ENCODE peak calls at places on chromosomes 2 and 18, in eight cellular contexts. P is suprapubic skin, M is sigmoid colon, H is GM12892, J is K562, O is transverse colon, V is stomach, E is spleen. A is an unnamed sample.

GRCh38 chr2:65025453-65026128 is 30.6 kb upstream of the CEP68 start:
- DNase-seq in H (no peak), V (no peak), E (no peak), M (no peak), P (no peak), O (no peak), J (no peak), A (no peak)

GRCh38 chr18:49499046-49499637 is 12.1 kb upstream of the C18orf32 start:
- DNase-seq in M (no peak), H (no peak), J (no peak), V (no peak), P (no peak), O (no peak), E (no peak), A (no peak)

GRCh38 chr18:49510393-49511115 is 23.5 kb upstream of the C18orf32 start:
- DNase-seq in H (peak), O (peak), J (peak), P (no peak), E (no peak), M (no peak), V (peak), A (peak)

GRCh38 chr2:176753752-176754474 is 458.7 kb upstream of the HNRNPA3 start:
- DNase-seq in O (no peak), E (no peak), M (no peak), H (no peak), P (peak), J (no peak), V (no peak), A (no peak)

GRCh38 chr2:197803033-197803444 is 1.4 kb upstream of the PLCL1 start:
- DNase-seq in J (peak), H (no peak), O (no peak), E (no peak), V (no peak), P (no peak), M (no peak), A (peak)

GRCh38 chr18:35432565-35433001 is 55.4 kb upstream of the ZNF396 start:
- DNase-seq in J (no peak), E (no peak), H (no peak), P (no peak), V (no peak), O (no peak), M (no peak), A (no peak)

GRCh38 chr2:133026536-133027177 is 356.7 kb upstream of the LYPD1 start:
- DNase-seq in H (no peak), P (no peak), V (no peak), J (no peak), M (no peak), O (no peak), E (no peak), A (no peak)

GRCh38 chr2:98436734-98437133 is 7.9 kb upstream of the INPP4A start:
- DNase-seq in P (no peak), O (no peak), M (no peak), V (no peak), H (no peak), J (no peak), E (no peak), A (no peak)

GRCh38 chr2:33033524-33034150 is 86.9 kb downstream of the LTBP1 start:
- DNase-seq in O (no peak), H (no peak), M (no peak), E (no peak), P (no peak), V (no peak), J (no peak), A (no peak)

DNA sequence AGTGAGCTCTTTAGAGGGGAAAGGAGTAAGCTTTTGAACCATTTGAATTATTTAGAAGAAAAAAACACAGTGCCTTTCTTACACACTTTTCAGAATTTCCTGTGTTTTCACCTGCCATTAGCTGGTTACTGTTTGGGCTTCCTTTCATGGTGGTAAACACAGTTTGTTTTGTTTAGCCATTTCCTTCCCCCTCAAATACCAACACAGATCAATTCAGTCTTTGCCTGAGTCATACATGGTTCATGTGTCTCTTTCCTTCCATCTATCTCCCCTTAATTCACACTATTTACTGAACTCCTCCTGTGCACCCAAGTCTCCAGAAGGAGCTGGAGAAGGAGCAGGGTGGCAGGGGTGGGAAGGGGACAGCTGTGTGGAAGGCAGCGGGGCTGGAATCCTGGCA is 45.0 kb downstream of the TCF7L1 start:
- DNase-seq in J (no peak), V (no peak), H (no peak), E (no peak), M (no peak), P (no peak), O (no peak), A (no peak)
- TF ChIP-seq POLR2AphosphoS5 in J (no peak), V (no peak), H (no peak), E (no peak), M (no peak), P (no peak), O (no peak), A (no peak)

DNA sequence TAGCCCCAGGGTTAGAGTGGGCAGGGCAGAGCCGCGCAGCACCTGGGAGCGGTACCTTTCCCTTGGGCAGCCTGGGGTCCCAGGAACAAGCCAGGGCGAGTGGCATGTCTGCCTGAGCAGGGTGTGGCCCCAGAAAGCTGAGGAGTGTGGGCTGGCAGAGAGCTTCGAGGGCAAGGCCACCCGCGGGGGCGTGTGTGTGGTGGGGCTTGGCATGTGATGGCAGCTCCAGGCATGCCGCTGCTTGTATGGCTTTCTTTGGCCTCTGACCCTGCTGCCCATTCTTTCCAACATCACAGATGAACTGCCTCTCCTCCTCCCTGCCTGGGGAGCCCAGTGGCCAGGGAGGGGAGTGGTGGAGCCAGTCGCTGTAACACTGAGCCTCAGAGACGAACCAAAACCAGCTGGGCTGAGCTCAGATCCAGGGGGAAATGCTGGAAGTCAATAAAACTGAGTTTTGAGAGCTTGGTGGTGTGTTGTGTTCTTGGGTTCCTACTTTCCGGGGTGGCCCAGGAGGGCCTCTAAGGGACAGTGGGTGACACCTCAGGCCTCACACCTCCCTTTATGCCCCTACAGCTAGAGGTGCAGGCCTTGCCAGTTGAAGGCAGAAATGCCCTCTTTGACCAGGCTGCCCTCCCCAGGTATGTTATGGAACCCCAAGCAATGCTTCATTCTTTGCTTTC is 7.4 kb downstream of the DNAJB2 start:
- DNase-seq in M (peak), H (no peak), V (no peak), J (no peak), P (no peak), E (peak), O (no peak), A (no peak)
- TF ChIP-seq POLR2A in M (no peak), H (no peak), V (no peak), J (no peak), P (no peak), E (no peak), O (no peak), A (no peak)

DNA sequence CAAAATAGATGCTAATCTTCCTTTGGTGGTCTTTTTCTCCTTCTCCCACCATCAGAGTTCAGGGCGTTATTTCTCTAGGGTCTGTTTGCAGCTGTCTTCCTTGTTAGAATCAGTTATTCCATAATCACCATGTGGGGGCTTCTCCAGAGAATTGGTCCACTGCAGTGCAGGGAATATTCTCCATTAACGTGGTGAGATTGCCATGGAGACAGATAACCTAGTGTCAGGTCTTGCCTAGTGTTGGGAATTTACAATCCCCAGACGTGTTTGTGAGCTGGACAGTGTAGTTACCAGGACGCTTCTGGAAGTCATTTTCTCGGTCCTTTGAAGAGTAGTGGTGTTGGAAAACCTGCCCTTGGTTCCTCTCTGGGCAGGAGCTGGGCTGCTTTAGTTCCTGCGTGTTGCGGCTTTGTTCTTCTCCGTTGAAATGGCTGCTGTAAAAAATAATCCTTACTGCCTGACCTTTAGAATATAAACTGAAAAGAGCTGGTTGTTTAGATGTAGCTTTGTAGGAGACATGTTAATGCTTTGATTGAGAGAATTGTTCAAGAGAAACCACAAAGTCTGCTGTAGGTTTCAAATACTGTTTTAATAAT is 68.8 kb upstream of the LYPD6B start:
- DNase-seq in H (no peak), P (no peak), E (no peak), O (no peak), M (no peak), V (no peak), J (no peak), A (no peak)
- TF ChIP-seq POLR2AphosphoS5 in H (no peak), P (no peak), E (no peak), O (no peak), M (no peak), V (no peak), J (no peak), A (no peak)

DNA sequence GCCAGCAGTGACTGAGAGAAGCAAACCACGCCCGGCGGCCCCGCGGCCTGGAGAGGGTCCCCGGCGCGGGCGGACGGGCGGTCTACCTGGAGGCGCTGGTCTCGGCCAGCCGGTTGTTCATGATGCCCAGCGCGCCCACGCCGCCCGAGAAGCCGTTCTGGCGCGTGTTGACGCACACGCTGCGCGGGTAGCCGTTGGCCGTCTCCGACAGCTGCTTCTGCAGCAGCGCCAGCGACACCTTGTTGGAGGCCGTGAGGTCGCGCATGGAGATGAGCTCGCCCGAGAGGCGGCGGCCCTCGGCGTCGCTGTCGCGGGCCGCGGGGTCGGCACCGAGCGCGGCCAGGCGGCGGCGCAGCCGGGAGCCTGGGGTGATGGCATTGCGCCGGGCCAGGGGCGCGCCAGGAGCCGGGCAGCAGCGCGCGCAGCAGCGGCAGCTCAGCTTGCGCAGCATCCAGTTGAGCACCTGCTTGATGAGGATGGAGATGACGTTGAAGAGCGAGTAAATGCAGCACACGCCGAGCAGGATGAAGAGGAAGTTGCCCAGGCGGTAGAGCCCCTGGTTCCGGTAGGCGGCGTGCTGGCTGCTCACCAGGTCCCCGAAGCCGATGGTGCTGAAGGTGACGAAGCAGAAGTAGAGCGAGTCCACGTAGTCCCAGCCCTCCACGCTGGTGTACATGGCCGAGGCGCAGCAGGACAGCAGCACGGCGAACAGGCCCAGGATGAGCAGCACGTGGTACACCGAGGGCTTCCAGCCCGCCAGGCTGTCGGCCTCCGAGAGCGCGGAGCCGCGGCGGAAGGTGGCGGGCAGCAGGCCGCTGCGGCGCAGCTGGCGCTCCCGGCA is 118.1 kb downstream of the MSH2 start:
- DNase-seq in H (peak), J (no peak), O (peak), V (peak), E (peak), P (no peak), M (no peak), A (peak)
- TF ChIP-seq POLR2A in H (peak), J (no peak), O (no peak), V (no peak), E (no peak), P (no peak), M (no peak), A (no peak)

DNA sequence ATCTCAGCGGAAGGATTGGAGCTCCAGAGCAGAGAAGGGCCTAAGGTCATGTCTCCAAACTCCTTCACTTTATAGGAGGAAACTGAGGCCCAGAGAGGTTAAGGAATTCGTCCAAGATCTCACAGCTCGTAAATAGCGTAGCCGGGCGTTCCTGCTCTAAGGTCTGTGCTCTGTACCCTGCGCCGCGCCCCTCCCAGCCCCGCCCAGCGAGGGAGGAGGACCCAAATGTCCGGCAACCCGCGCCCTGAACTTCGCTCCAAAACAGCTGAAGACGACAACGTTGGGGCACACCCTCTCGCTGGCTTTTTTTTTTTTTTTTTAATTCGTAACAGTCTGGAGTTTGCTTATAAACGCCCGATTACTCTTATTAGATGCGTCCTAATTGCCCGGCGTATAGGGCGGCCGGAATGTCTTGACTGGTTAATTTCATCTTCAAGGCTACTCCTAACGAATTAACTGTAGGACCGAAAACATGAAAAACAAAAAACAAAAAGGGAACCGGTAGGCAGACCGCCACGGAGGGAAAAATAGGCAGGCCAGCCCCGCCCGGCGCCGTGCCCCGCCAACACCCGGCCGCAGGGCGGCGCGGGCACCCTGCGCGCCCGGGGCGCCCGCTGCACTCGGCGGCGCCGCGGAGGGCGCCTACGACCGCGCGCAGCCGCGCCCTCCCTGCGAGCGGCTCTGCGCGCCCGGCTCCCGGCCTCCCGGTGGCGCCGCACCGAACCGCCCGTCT is 928 bp upstream of the FOSL2 start:
- DNase-seq in O (peak), V (peak), H (peak), E (peak), J (peak), M (peak), P (peak), A (peak)
- TF ChIP-seq POLR2AphosphoS5 in O (peak), V (peak), H (no peak), E (peak), J (no peak), M (peak), P (peak), A (peak)

A was measured in prostate gland.